ENCODE peak calls at places on chromosomes 4 and X, in six cellular contexts. One of them, this sample, is unnamed. For H3K9me3, the result is how much of the 10 kb centered on the place peaks cover.

GRCh38 chr4:30836231-30836630 is 116.1 kb downstream of the PCDH7 start:
- DNase-seq in Peyer's patch: no peak
- DNase-seq in PC-3: no peak
- DNase-seq in H9: no peak
- DNase-seq in astrocyte: peak
- DNase-seq in upper lobe of right lung: no peak
- DNase-seq in this sample: no peak

GRCh38 chr4:42568610-42569207 is 88.2 kb downstream of the ATP8A1 start:
- DNase-seq in H9: peak
- DNase-seq in PC-3: peak
- DNase-seq in Peyer's patch: no peak
- DNase-seq in upper lobe of right lung: no peak
- DNase-seq in astrocyte: peak
- DNase-seq in this sample: peak

GRCh38 chr4:186920486-186920885 is 196.8 kb upstream of the FAT1 start:
- DNase-seq in astrocyte: peak
- DNase-seq in Peyer's patch: no peak
- DNase-seq in upper lobe of right lung: no peak
- DNase-seq in PC-3: no peak
- DNase-seq in H9: no peak
- DNase-seq in this sample: no peak

GRCh38 chr4:140078366-140078765 is 75.6 kb downstream of the MAML3 start:
- DNase-seq in H9: peak
- DNase-seq in Peyer's patch: no peak
- DNase-seq in PC-3: no peak
- DNase-seq in upper lobe of right lung: no peak
- DNase-seq in astrocyte: peak
- DNase-seq in this sample: no peak

GRCh38 chrX:1472975-1473374 is 20.3 kb upstream of the ASMTL start:
- DNase-seq in H9: no peak
- DNase-seq in astrocyte: no peak
- DNase-seq in upper lobe of right lung: no peak
- DNase-seq in PC-3: no peak
- DNase-seq in Peyer's patch: no peak
- DNase-seq in this sample: no peak

GRCh38 chr4:17066972-17067371 is 168.5 kb upstream of the LDB2 start:
- DNase-seq in PC-3: peak
- DNase-seq in upper lobe of right lung: no peak
- DNase-seq in H9: no peak
- DNase-seq in Peyer's patch: no peak
- DNase-seq in astrocyte: peak
- DNase-seq in this sample: no peak

GRCh38 chr4:89765966-89766365 is 71.0 kb downstream of the SNCA start:
- DNase-seq in H9: no peak
- DNase-seq in upper lobe of right lung: no peak
- DNase-seq in Peyer's patch: no peak
- DNase-seq in astrocyte: peak
- DNase-seq in PC-3: no peak
- DNase-seq in this sample: no peak

GRCh38 chr4:7158081-7158750 is 34.1 kb upstream of the SORCS2 start:
- DNase-seq in H9: peak
- DNase-seq in upper lobe of right lung: peak
- DNase-seq in astrocyte: no peak
- DNase-seq in PC-3: no peak
- DNase-seq in Peyer's patch: peak
- DNase-seq in this sample: no peak

GRCh38 chr4:17511950-17512795 is at the start of gene QDPR:
- DNase-seq in PC-3: peak
- DNase-seq in H9: peak
- DNase-seq in astrocyte: peak
- DNase-seq in upper lobe of right lung: peak
- DNase-seq in Peyer's patch: peak
- DNase-seq in this sample: peak

GRCh38 chr4:159018062-159018629 is 84.7 kb upstream of the RAPGEF2 start:
- DNase-seq in upper lobe of right lung: no peak
- DNase-seq in H9: no peak
- DNase-seq in Peyer's patch: no peak
- DNase-seq in astrocyte: no peak
- DNase-seq in PC-3: no peak
- DNase-seq in this sample: no peak

GRCh38 chrX:71492086-71493065 is 40.5 kb upstream of the OGT start:
- DNase-seq in H9: no peak
- DNase-seq in upper lobe of right lung: peak
- DNase-seq in PC-3: peak
- DNase-seq in Peyer's patch: peak
- DNase-seq in astrocyte: peak
- DNase-seq in this sample: peak

GRCh38 chr4:177596035-177596434 is 153.8 kb upstream of the AGA start:
- DNase-seq in upper lobe of right lung: no peak
- DNase-seq in astrocyte: peak
- DNase-seq in Peyer's patch: no peak
- DNase-seq in PC-3: peak
- DNase-seq in H9: peak
- DNase-seq in this sample: no peak

GRCh38 chr4:158771776-158772175 is 3.0 kb downstream of the FNIP2 start:
- DNase-seq in H9: no peak
- DNase-seq in upper lobe of right lung: no peak
- DNase-seq in PC-3: no peak
- DNase-seq in astrocyte: no peak
- DNase-seq in Peyer's patch: no peak
- DNase-seq in this sample: no peak

GRCh38 chr4:15779336-15779735 is 1.2 kb downstream of the CD38 start:
- DNase-seq in H9: peak
- DNase-seq in astrocyte: peak
- DNase-seq in PC-3: peak
- DNase-seq in Peyer's patch: no peak
- DNase-seq in upper lobe of right lung: peak
- DNase-seq in this sample: no peak

GRCh38 chrX:2497961-2498780 is 2.6 kb downstream of the DHRSX start:
- DNase-seq in upper lobe of right lung: no peak
- DNase-seq in astrocyte: peak
- DNase-seq in Peyer's patch: no peak
- DNase-seq in PC-3: no peak
- DNase-seq in H9: no peak
- DNase-seq in this sample: no peak

GRCh38 chr4:56755901-56756300 is 65.6 kb downstream of the SPINK2 start:
- DNase-seq in PC-3: peak
- DNase-seq in astrocyte: no peak
- DNase-seq in upper lobe of right lung: no peak
- DNase-seq in H9: no peak
- DNase-seq in Peyer's patch: no peak
- DNase-seq in this sample: no peak

GRCh38 chr4:180059216-180059881 is 2183.9 kb upstream of the TENM3 start:
- DNase-seq in upper lobe of right lung: peak
- DNase-seq in astrocyte: peak
- DNase-seq in H9: peak
- DNase-seq in PC-3: no peak
- DNase-seq in Peyer's patch: peak
- DNase-seq in this sample: no peak

GRCh38 chr4:98448923-98449322 is 187.7 kb downstream of the RAP1GDS1 start:
- DNase-seq in astrocyte: no peak
- DNase-seq in Peyer's patch: no peak
- DNase-seq in upper lobe of right lung: no peak
- DNase-seq in H9: no peak
- DNase-seq in PC-3: no peak
- DNase-seq in this sample: no peak

GRCh38 chr4:98446499-98447375 is 185.6 kb downstream of the RAP1GDS1 start:
- DNase-seq in astrocyte: peak
- DNase-seq in H9: no peak
- DNase-seq in Peyer's patch: peak
- DNase-seq in upper lobe of right lung: no peak
- DNase-seq in PC-3: no peak
- DNase-seq in this sample: peak

GRCh38 chr4:98444371-98444770 is 183.2 kb downstream of the RAP1GDS1 start:
- DNase-seq in upper lobe of right lung: no peak
- DNase-seq in astrocyte: no peak
- DNase-seq in Peyer's patch: no peak
- DNase-seq in PC-3: no peak
- DNase-seq in H9: no peak
- DNase-seq in this sample: no peak

GRCh38 chr4:98452091-98452490 is 190.9 kb downstream of the RAP1GDS1 start:
- DNase-seq in astrocyte: peak
- DNase-seq in PC-3: no peak
- DNase-seq in upper lobe of right lung: no peak
- DNase-seq in Peyer's patch: no peak
- DNase-seq in H9: no peak
- DNase-seq in this sample: no peak

GRCh38 chr4:98447648-98448047 is 186.5 kb downstream of the RAP1GDS1 start:
- DNase-seq in astrocyte: no peak
- DNase-seq in upper lobe of right lung: no peak
- DNase-seq in Peyer's patch: no peak
- DNase-seq in PC-3: no peak
- DNase-seq in H9: no peak
- DNase-seq in this sample: no peak
- TF ChIP-seq CTCF in astrocyte: peak
- TF ChIP-seq CTCF in upper lobe of right lung: no peak
- TF ChIP-seq CTCF in Peyer's patch: no peak
- TF ChIP-seq CTCF in PC-3: no peak
- TF ChIP-seq CTCF in H9: peak
- TF ChIP-seq CTCF in this sample: no peak

GRCh38 chrX:153513265-153513664 is 4.2 kb upstream of the ATP2B3 start:
- DNase-seq in astrocyte: no peak
- DNase-seq in H9: no peak
- DNase-seq in upper lobe of right lung: no peak
- DNase-seq in Peyer's patch: no peak
- DNase-seq in PC-3: no peak
- DNase-seq in this sample: no peak

GRCh38 chrX:153511784-153512500 is 5.5 kb upstream of the ATP2B3 start:
- DNase-seq in H9: no peak
- DNase-seq in Peyer's patch: no peak
- DNase-seq in upper lobe of right lung: no peak
- DNase-seq in PC-3: no peak
- DNase-seq in astrocyte: no peak
- DNase-seq in this sample: no peak

GRCh38 chrX:153510383-153510782 is 7.1 kb upstream of the ATP2B3 start:
- DNase-seq in PC-3: no peak
- DNase-seq in upper lobe of right lung: no peak
- DNase-seq in astrocyte: no peak
- DNase-seq in H9: no peak
- DNase-seq in Peyer's patch: no peak
- DNase-seq in this sample: no peak

GRCh38 chrX:153514259-153514658 is 3.2 kb upstream of the ATP2B3 start:
- DNase-seq in PC-3: no peak
- DNase-seq in upper lobe of right lung: no peak
- DNase-seq in H9: no peak
- DNase-seq in Peyer's patch: no peak
- DNase-seq in astrocyte: no peak
- DNase-seq in this sample: no peak

DNA sequence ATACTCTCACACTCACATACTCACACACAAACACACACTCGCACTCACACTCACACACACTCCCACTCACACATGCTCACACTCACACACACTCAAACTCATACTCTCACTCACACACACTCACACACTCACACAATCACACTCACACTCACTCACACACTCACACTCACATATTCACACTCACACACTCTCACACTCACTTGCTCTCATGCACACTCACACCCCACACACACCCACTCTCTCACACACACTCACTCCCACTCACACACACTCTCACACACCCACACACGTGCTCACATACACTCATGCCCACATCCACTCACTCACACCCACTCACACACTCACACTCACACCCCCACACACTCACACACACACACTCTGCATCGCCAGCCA is 4.9 kb upstream of the ATP2B3 start:
- DNase-seq in H9: no peak
- DNase-seq in astrocyte: no peak
- DNase-seq in PC-3: no peak
- DNase-seq in Peyer's patch: no peak
- DNase-seq in upper lobe of right lung: no peak
- DNase-seq in this sample: no peak
- H3K9me3 ChIP-seq in H9: under half
- H3K9me3 ChIP-seq in astrocyte: under half
- H3K9me3 ChIP-seq in PC-3: under half
- H3K9me3 ChIP-seq in Peyer's patch: under half
- H3K9me3 ChIP-seq in upper lobe of right lung: under half
- H3K9me3 ChIP-seq in this sample: under half

DNA sequence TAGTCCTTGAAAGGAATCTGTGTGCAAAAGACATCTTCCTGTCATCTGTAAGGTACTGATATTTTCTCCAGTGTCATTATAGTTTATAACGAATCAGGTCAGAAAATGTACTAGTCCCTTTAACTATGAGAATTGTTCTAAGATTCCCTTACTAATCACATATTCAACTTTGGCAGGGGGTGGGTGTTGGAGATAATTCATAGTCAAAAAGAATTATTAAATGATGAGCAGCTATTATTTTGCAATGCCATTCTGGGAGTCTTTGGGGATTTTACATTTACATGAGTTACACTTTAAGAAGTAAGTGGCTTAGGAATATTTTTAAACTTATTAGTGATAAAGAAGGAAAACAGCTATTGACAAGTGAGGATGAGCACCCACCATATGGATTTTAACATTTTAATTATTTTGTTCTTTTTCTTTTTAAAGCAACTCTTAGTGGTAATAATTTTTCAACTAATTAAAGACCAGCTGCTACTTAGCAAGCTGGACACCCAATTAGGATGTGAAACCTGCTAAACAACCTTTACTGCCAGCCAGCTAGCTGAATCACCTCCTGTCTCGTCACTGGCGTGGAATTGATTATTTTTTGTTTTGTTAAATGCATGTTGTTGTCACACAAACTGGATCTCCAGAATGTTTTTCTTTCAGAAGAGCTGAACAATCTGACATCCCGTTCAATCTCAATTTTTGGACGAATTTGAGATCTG is 219.3 kb downstream of the ARAP2 start:
- DNase-seq in PC-3: peak
- DNase-seq in Peyer's patch: no peak
- DNase-seq in astrocyte: no peak
- DNase-seq in H9: no peak
- DNase-seq in upper lobe of right lung: no peak
- DNase-seq in this sample: no peak
- H3K27ac ChIP-seq in PC-3: peak
- H3K27ac ChIP-seq in Peyer's patch: no peak
- H3K27ac ChIP-seq in astrocyte: no peak
- H3K27ac ChIP-seq in H9: no peak
- H3K27ac ChIP-seq in upper lobe of right lung: no peak
- H3K27ac ChIP-seq in this sample: no peak

DNA sequence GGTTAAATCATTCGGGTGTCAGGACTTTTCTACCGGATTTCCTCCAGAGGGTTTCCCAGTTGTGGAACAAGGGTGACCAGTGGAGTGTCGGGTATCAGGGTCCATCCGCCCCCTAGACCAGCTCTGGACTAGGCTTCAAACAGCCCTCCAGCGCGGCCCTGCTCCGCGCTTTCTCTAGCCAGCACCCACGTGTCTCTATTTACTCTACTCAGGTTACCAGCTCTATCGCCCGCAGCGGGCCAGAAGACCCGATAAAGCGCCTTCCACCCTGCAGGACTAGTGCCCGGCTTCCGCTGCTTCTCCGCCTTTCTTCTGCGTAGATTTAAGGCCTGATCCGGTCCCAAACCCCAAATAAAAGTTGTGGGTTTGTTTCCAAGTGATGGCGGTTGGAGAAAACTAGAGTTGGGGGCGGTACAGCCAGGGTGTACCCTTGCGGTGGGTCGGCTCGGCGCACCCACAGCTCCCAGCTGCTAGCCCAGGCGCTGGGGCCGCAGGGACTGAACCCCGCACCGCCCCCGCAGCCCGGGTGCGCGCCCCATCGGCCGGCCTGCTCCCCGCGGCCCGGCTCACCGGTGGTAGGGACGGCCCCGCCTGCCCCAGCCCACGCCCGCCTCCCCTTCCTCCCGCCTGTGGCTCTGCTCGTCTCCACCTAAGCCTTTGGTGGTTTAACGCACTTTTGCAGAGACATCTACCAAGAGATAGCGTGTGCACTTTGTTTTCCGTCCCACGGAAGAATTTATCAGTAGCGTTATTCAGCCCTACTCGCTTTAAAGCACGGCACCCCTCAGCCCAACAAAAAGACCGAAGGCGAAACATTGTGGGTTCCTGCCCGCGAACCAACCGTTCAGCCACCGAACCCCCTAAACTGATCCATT is 2.1 kb downstream of the LEF1 start:
- DNase-seq in PC-3: peak
- DNase-seq in upper lobe of right lung: no peak
- DNase-seq in astrocyte: peak
- DNase-seq in H9: peak
- DNase-seq in Peyer's patch: no peak
- DNase-seq in this sample: peak
- TF ChIP-seq CTCF in PC-3: no peak
- TF ChIP-seq CTCF in upper lobe of right lung: no peak
- TF ChIP-seq CTCF in astrocyte: no peak
- TF ChIP-seq CTCF in H9: no peak
- TF ChIP-seq CTCF in Peyer's patch: no peak
- TF ChIP-seq CTCF in this sample: no peak

This sample was measured in CD4-positive, alpha-beta T cell.